ENCODE peak calls at places on chromosome 14, in seven cellular contexts. V, P, Y, A, G, K and I are unnamed samples.

GRCh38 chr14:53367631-53368030 is 214.5 kb upstream of the DDHD1 start:
- DNase-seq in V (no peak), P (no peak), Y (no peak), A (no peak), G (no peak), K (no peak), I (no peak)

GRCh38 chr14:105398726-105399440 is 545 bp downstream of the TEX22 start:
- DNase-seq in V (no peak), P (no peak), Y (no peak), A (no peak), G (no peak), K (no peak), I (no peak)

GRCh38 chr14:38208825-38209562 is 1.3 kb downstream of the SSTR1 start:
- DNase-seq in V (no peak), P (peak; percentile 63), Y (peak; percentile 13), A (peak; percentile 44), G (no peak), K (peak; percentile 84), I (no peak)

GRCh38 chr14:23070262-23071129 is 13.2 kb upstream of the CDH24 start:
- DNase-seq in V (no peak), P (no peak), Y (no peak), A (no peak), G (no peak), K (peak; percentile 24), I (no peak)

GRCh38 chr14:77529963-77530362 is 31.3 kb upstream of the ISM2 start:
- DNase-seq in V (no peak), P (no peak), Y (no peak), A (no peak), G (no peak), K (no peak), I (no peak)

GRCh38 chr14:44107156-44107555 is 399.9 kb downstream of the FSCB start:
- DNase-seq in V (no peak), P (no peak), Y (no peak), A (no peak), G (no peak), K (no peak), I (no peak)

GRCh38 chr14:94174622-94175402 is 690 bp downstream of the PPP4R4 start:
- DNase-seq in V (no peak), P (peak; percentile 66), Y (no peak), A (peak; percentile 52), G (no peak), K (no peak), I (no peak)

GRCh38 chr14:105056303-105056831 is 8.9 kb downstream of the GPR132 start:
- DNase-seq in V (no peak), P (peak; percentile 73), Y (no peak), A (peak; percentile 37), G (no peak), K (peak; percentile 45), I (no peak)

GRCh38 chr14:30214014-30214413 is 286.4 kb upstream of the PRKD1 start:
- DNase-seq in V (no peak), P (no peak), Y (no peak), A (no peak), G (no peak), K (no peak), I (no peak)

GRCh38 chr14:99907761-99908652 is 114.8 kb downstream of the EML1 start:
- DNase-seq in V (no peak), P (no peak), Y (no peak), A (no peak), G (no peak), K (no peak), I (no peak)

GRCh38 chr14:94638330-94638729 is 26.1 kb downstream of the SERPINA3 start:
- DNase-seq in V (no peak), P (no peak), Y (no peak), A (no peak), G (no peak), K (no peak), I (no peak)

GRCh38 chr14:53180272-53181221 is 27.4 kb upstream of the DDHD1 start:
- DNase-seq in V (no peak), P (no peak), Y (no peak), A (no peak), G (no peak), K (no peak), I (no peak)

DNA sequence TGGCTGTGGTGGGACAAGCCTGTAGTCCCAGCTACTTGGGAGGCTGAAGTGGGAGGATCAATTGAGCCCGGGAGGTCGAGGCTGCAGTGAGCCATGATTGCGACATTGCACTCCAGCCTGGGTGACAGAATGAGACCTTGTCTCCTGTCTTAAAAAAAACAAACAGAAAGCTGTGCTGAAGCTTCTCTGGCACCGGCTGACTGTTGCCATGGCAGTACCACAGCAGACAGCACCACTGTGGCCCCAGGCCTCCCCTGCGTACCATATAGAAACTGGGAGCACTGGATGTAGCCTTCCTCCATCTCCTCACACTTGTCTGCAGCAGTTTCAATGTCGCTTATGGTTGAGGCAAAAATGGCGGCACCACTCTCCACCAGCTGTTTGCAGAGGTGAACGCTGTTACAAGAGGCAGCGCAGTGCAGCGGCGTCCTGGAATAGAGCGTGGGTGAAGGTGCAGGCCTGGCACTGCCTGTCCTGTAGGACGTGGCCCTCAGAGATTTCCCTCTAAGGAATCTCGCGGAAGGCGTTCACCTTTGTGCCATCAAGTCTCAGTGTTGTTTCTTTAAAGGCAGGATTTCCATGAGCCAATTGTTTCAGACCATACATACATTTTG is 21.9 kb downstream of the ZFYVE21 start:
- DNase-seq in V (no peak), P (peak; percentile 54), Y (no peak), A (peak; percentile 30), G (no peak), K (peak; percentile 32), I (no peak)
- H3K27ac ChIP-seq in V (peak overlapping the region; percentile 22), P (no peak overlapping the region), Y (no peak overlapping the region), A (peak overlapping the region; percentile 18), G (no peak overlapping the region), K (no peak overlapping the region), I (no peak overlapping the region)

GRCh38 chr14:50845166-50845565 is 14.2 kb upstream of the NIN start:
- DNase-seq in V (no peak), P (no peak), Y (no peak), A (no peak), G (no peak), K (no peak), I (no peak)

GRCh38 chr14:50844397-50844796 is 13.4 kb upstream of the NIN start:
- DNase-seq in V (no peak), P (no peak), Y (no peak), A (no peak), G (no peak), K (no peak), I (no peak)

GRCh38 chr14:50846171-50846880 is 15.4 kb upstream of the NIN start:
- DNase-seq in V (no peak), P (no peak), Y (no peak), A (no peak), G (no peak), K (no peak), I (no peak)
- H3K9me3 ChIP-seq in V (no peaks in the 10 kb centered on the region), P (no peaks in the 10 kb centered on the region), Y (no peaks in the 10 kb centered on the region), A (no peaks in the 10 kb centered on the region), G (no peaks in the 10 kb centered on the region), K (no peaks in the 10 kb centered on the region), I (no peaks in the 10 kb centered on the region)

DNA sequence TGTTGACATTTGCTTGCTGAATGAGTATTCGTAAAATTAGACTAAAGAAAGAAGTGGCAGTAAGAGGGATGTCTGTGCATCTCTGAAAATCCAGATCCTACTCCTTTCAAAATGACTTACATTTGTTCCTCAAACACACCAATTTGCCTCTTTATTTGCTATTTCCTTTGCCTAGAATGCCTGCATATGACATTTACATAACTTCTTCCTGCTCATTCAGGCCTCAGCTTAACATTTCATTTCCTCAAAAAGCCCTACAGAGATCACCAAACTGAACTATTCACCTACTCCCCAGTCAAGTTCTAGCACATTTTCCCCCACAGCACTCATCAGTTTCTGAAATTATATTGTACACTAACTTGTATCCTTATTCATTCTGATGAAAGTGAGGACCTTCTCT is 907.2 kb downstream of the LRFN5 start:
- DNase-seq in V (no peak), P (no peak), Y (no peak), A (no peak), G (no peak), K (no peak), I (no peak)
- H3K27ac ChIP-seq in V (no peak overlapping the region), P (no peak overlapping the region), Y (no peak overlapping the region), A (no peak overlapping the region), G (no peak overlapping the region), K (no peak overlapping the region), I (no peak overlapping the region)

GRCh38 chr14:47710581-47710980 is 35.2 kb upstream of the MDGA2 start:
- DNase-seq in V (no peak), P (no peak), Y (no peak), A (no peak), G (no peak), K (no peak), I (no peak)
- H3K9me3 ChIP-seq in V (no peaks in the 10 kb centered on the region), P (no peaks in the 10 kb centered on the region), Y (peaks cover 4% of the 10 kb centered on the region), A (no peaks in the 10 kb centered on the region), G (no peaks in the 10 kb centered on the region), K (no peaks in the 10 kb centered on the region), I (no peaks in the 10 kb centered on the region)

GRCh38 chr14:69054030-69054429 is 74.9 kb upstream of the ACTN1 start:
- DNase-seq in V (no peak), P (no peak), Y (no peak), A (no peak), G (no peak), K (no peak), I (no peak)

GRCh38 chr14:69050235-69051184 is 71.4 kb upstream of the ACTN1 start:
- DNase-seq in V (no peak), P (no peak), Y (no peak), A (no peak), G (no peak), K (no peak), I (no peak)

GRCh38 chr14:69055125-69055524 is 76.0 kb upstream of the ACTN1 start:
- DNase-seq in V (no peak), P (no peak), Y (no peak), A (no peak), G (no peak), K (no peak), I (no peak)

GRCh38 chr14:69049675-69050074 is 70.6 kb upstream of the ACTN1 start:
- DNase-seq in V (peak; percentile 79), P (no peak), Y (no peak), A (no peak), G (no peak), K (no peak), I (no peak)

DNA sequence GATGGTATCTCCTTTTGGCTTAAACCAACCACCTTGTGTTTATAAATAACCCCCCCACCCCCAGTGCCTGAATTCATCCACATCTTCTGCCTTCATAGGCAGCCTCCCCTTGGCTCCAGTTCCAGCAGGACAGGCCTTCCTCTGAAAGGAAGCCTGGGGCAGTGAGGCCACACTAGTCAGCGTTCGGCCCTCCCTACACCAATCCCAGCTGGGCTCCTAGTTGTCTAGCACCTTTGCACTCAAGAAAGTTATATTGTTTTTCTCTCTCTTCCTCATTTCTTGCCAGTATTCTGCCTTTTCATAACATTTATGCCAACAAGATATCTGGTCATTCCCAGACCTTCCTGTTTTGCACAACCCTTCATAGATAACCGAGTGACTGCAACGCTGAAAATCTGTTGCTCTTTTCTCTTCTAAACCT is 73.1 kb upstream of the ACTN1 start:
- DNase-seq in V (no peak), P (no peak), Y (no peak), A (no peak), G (no peak), K (no peak), I (no peak)
- H3K27ac ChIP-seq in V (peak overlapping the region; percentile 84), P (no peak overlapping the region), Y (peak overlapping the region; percentile 89), A (no peak overlapping the region), G (no peak overlapping the region), K (no peak overlapping the region), I (no peak overlapping the region)

DNA sequence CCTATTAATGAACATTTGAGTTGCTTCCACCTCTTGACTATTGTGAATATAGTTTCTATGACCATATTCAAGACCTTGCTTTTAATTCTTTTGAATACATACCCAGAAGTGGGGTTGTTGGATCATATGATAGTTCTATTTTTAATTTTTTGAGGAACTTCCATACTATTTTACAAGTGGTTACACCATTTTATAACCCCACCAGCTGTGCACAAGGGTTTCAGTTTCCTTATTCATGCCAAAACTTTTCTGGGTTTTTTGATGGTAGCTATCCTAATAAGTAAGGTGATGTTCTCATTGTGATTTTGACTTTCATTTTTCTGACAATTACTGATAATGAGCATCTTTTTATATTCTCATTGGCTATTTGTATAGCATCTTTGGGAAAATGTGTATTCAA is 109.4 kb upstream of the GARIN2 start:
- DNase-seq in V (no peak), P (no peak), Y (no peak), A (no peak), G (no peak), K (no peak), I (no peak)
- H3K9me3 ChIP-seq in V (no peaks in the 10 kb centered on the region), P (peaks cover 7% of the 10 kb centered on the region), Y (peaks cover 20% of the 10 kb centered on the region), A (no peaks in the 10 kb centered on the region), G (no peaks in the 10 kb centered on the region), K (no peaks in the 10 kb centered on the region), I (peaks cover 5% of the 10 kb centered on the region)